ENCODE peak calls at places on chromosomes 13 and 19, in four cellular contexts. L, Z, Y and Q are unnamed samples.

GRCh38 chr19:37718357-37718756 is 1.2 kb downstream of the ZNF607 start:
- DNase-seq in Y (no peak), Z (no peak), L (no peak), Q (no peak)

GRCh38 chr13:114230117-114230516 is 4.6 kb upstream of the CDC16 start:
- DNase-seq in Z (no peak), L (no peak), Y (no peak), Q (no peak)

GRCh38 chr19:32877323-32877912 is 7.9 kb upstream of the SLC7A9 start:
- DNase-seq in L (no peak), Y (no peak), Z (no peak), Q (no peak)

GRCh38 chr13:23460921-23461320 is 27.4 kb upstream of the SACS start:
- DNase-seq in Y (no peak), L (no peak), Z (no peak), Q (no peak)

GRCh38 chr19:17020823-17021222 is 5.8 kb downstream of the CPAMD8 start:
- DNase-seq in Z (peak), Y (no peak), L (no peak), Q (peak)

GRCh38 chr19:35783469-35784400 is 8.4 kb downstream of the ARHGAP33 start:
- DNase-seq in L (no peak), Z (no peak), Y (no peak), Q (no peak)

GRCh38 chr19:2923510-2923909 is 21.3 kb downstream of the ZNF77 start:
- DNase-seq in Z (no peak), L (no peak), Y (no peak), Q (no peak)

GRCh38 chr19:12749938-12750521 is 1.6 kb upstream of the BEST2 start:
- DNase-seq in L (no peak), Y (no peak), Z (no peak), Q (no peak)

GRCh38 chr13:28611654-28612131 is 47.2 kb upstream of the POMP start:
- DNase-seq in Z (no peak), Y (no peak), L (no peak), Q (no peak)

GRCh38 chr19:9485140-9485539 is 13.3 kb downstream of the ZNF560 start:
- DNase-seq in Y (no peak), L (no peak), Z (peak), Q (no peak)

GRCh38 chr13:97853550-97853949 is 99.9 kb upstream of the IPO5 start:
- DNase-seq in Y (no peak), Z (no peak), L (no peak), Q (no peak)

GRCh38 chr19:35519291-35519690 is 5.8 kb upstream of the DMKN start:
- DNase-seq in Y (no peak), Z (no peak), L (no peak), Q (no peak)

GRCh38 chr19:51595190-51595589 is 24.1 kb downstream of the ZNF175 start:
- DNase-seq in Y (no peak), L (no peak), Z (no peak), Q (no peak)
- H3K4me3 ChIP-seq in Y (peak), L (peak), Z (peak), Q (no peak)

GRCh38 chr19:39446365-39447084 is 1.1 kb downstream of the SUPT5H start:
- DNase-seq in Z (no peak), L (no peak), Y (no peak), Q (no peak)
- H3K4me3 ChIP-seq in Z (peak), L (peak), Y (peak), Q (peak)

GRCh38 chr13:110308377-110309158 is 1.5 kb downstream of the COL4A2 start:
- DNase-seq in L (no peak), Y (peak), Z (no peak), Q (no peak)
- H3K4me3 ChIP-seq in L (peak), Y (peak), Z (no peak), Q (no peak)

GRCh38 chr19:50425581-50425980 is 6.8 kb downstream of the SPIB start:
- DNase-seq in Z (no peak), L (no peak), Y (no peak), Q (no peak)

GRCh38 chr19:50420127-50420526 is 1.4 kb downstream of the SPIB start:
- DNase-seq in Y (no peak), L (no peak), Z (no peak), Q (no peak)

GRCh38 chr19:50420808-50421207 is 2.1 kb downstream of the SPIB start:
- DNase-seq in Z (no peak), L (no peak), Y (no peak), Q (no peak)

GRCh38 chr19:50422397-50423278 is 3.9 kb downstream of the SPIB start:
- DNase-seq in Y (no peak), Z (peak), L (no peak), Q (peak)

GRCh38 chr19:50423279-50424113 is 4.8 kb downstream of the SPIB start:
- DNase-seq in Y (no peak), Z (no peak), L (no peak), Q (no peak)
- H3K4me3 ChIP-seq in Y (no peak), Z (no peak), L (no peak), Q (no peak)

GRCh38 chr13:112977091-112977490 is 8.1 kb downstream of the MCF2L start:
- DNase-seq in Z (no peak), Y (no peak), L (no peak), Q (no peak)
- H3K4me3 ChIP-seq in Z (no peak), Y (no peak), L (no peak), Q (no peak)